ENCODE peak calls at places on chromosomes 5 and 9, in six cellular contexts. One of them, this sample, is unnamed.

GRCh38 chr5:19928556-19929421 is 59.2 kb downstream of the CDH18 start:
- DNase-seq in fibroblast of the aortic adventitia: peak
- DNase-seq in GOT3: no peak
- DNase-seq in osteocyte: no peak
- DNase-seq in lower leg skin: no peak
- DNase-seq in stimulated activated naive CD8-positive, alpha-beta T cell treated with anti-CD3 and anti-CD28 coated beads, Interleukin-15, amount 100 ng/mL, for 72 hours: no peak
- DNase-seq in this sample: peak

GRCh38 chr9:18980124-18980660 is 52.8 kb downstream of the SAXO1 start:
- DNase-seq in stimulated activated naive CD8-positive, alpha-beta T cell treated with anti-CD3 and anti-CD28 coated beads, Interleukin-15, amount 100 ng/mL, for 72 hours: no peak
- DNase-seq in GOT3: no peak
- DNase-seq in fibroblast of the aortic adventitia: peak
- DNase-seq in osteocyte: no peak
- DNase-seq in lower leg skin: no peak
- DNase-seq in this sample: peak

GRCh38 chr9:132994410-132995120 is 16.1 kb downstream of the GFI1B start:
- DNase-seq in GOT3: no peak
- DNase-seq in stimulated activated naive CD8-positive, alpha-beta T cell treated with anti-CD3 and anti-CD28 coated beads, Interleukin-15, amount 100 ng/mL, for 72 hours: no peak
- DNase-seq in osteocyte: no peak
- DNase-seq in fibroblast of the aortic adventitia: peak
- DNase-seq in lower leg skin: no peak
- DNase-seq in this sample: peak

GRCh38 chr5:27130587-27130986 is 92.2 kb upstream of the CDH9 start:
- DNase-seq in GOT3: no peak
- DNase-seq in fibroblast of the aortic adventitia: peak
- DNase-seq in osteocyte: no peak
- DNase-seq in stimulated activated naive CD8-positive, alpha-beta T cell treated with anti-CD3 and anti-CD28 coated beads, Interleukin-15, amount 100 ng/mL, for 72 hours: no peak
- DNase-seq in lower leg skin: no peak
- DNase-seq in this sample: no peak

GRCh38 chr5:167790462-167791260 is 500.8 kb upstream of the WWC1 start:
- DNase-seq in osteocyte: no peak
- DNase-seq in stimulated activated naive CD8-positive, alpha-beta T cell treated with anti-CD3 and anti-CD28 coated beads, Interleukin-15, amount 100 ng/mL, for 72 hours: no peak
- DNase-seq in fibroblast of the aortic adventitia: peak
- DNase-seq in GOT3: no peak
- DNase-seq in lower leg skin: no peak
- DNase-seq in this sample: no peak

GRCh38 chr9:35112257-35113020 is 3.2 kb downstream of the ATOSB start:
- DNase-seq in GOT3: no peak
- DNase-seq in lower leg skin: peak
- DNase-seq in stimulated activated naive CD8-positive, alpha-beta T cell treated with anti-CD3 and anti-CD28 coated beads, Interleukin-15, amount 100 ng/mL, for 72 hours: no peak
- DNase-seq in osteocyte: no peak
- DNase-seq in fibroblast of the aortic adventitia: peak
- DNase-seq in this sample: peak

GRCh38 chr9:114910541-114910940 is 19.9 kb downstream of the TNFSF8 start:
- DNase-seq in osteocyte: no peak
- DNase-seq in fibroblast of the aortic adventitia: no peak
- DNase-seq in stimulated activated naive CD8-positive, alpha-beta T cell treated with anti-CD3 and anti-CD28 coated beads, Interleukin-15, amount 100 ng/mL, for 72 hours: no peak
- DNase-seq in lower leg skin: no peak
- DNase-seq in GOT3: no peak
- DNase-seq in this sample: peak

GRCh38 chr5:79962580-79963222 is 28.4 kb downstream of the MTX3 start:
- DNase-seq in lower leg skin: no peak
- DNase-seq in fibroblast of the aortic adventitia: no peak
- DNase-seq in osteocyte: no peak
- DNase-seq in GOT3: no peak
- DNase-seq in stimulated activated naive CD8-positive, alpha-beta T cell treated with anti-CD3 and anti-CD28 coated beads, Interleukin-15, amount 100 ng/mL, for 72 hours: no peak
- DNase-seq in this sample: peak

GRCh38 chr5:38601843-38602424 is 45.5 kb upstream of the LIFR start:
- DNase-seq in osteocyte: no peak
- DNase-seq in fibroblast of the aortic adventitia: no peak
- DNase-seq in lower leg skin: no peak
- DNase-seq in GOT3: no peak
- DNase-seq in stimulated activated naive CD8-positive, alpha-beta T cell treated with anti-CD3 and anti-CD28 coated beads, Interleukin-15, amount 100 ng/mL, for 72 hours: no peak
- DNase-seq in this sample: peak

GRCh38 chr5:125376059-125376641 is 629.7 kb upstream of the ZNF608 start:
- DNase-seq in GOT3: no peak
- DNase-seq in lower leg skin: no peak
- DNase-seq in stimulated activated naive CD8-positive, alpha-beta T cell treated with anti-CD3 and anti-CD28 coated beads, Interleukin-15, amount 100 ng/mL, for 72 hours: no peak
- DNase-seq in fibroblast of the aortic adventitia: no peak
- DNase-seq in osteocyte: no peak
- DNase-seq in this sample: no peak

GRCh38 chr9:128257086-128257825 is 18.6 kb downstream of the GOLGA2 start:
- DNase-seq in stimulated activated naive CD8-positive, alpha-beta T cell treated with anti-CD3 and anti-CD28 coated beads, Interleukin-15, amount 100 ng/mL, for 72 hours: no peak
- DNase-seq in fibroblast of the aortic adventitia: no peak
- DNase-seq in GOT3: no peak
- DNase-seq in lower leg skin: no peak
- DNase-seq in osteocyte: no peak
- DNase-seq in this sample: no peak

This sample was measured in MG63.